ENCODE peak calls at places on chromosomes 3 and 15, in eight cellular contexts. H, D, P, F, Y, B, C and S are unnamed samples.
A peak's percentile ranks its signal among the peaks of the same experiment; 100 is the strongest.

GRCh38 chr3:124351430-124352142 is 359.7 kb upstream of the ROPN1 start:
- DNase-seq in D (peak; percentile 50), F (peak; percentile 39), B (peak; percentile 66), Y (peak; percentile 40), H (peak; percentile 31), C (peak; percentile 69), P (peak; percentile 69), S (peak; percentile 64)

GRCh38 chr3:50345586-50345985 is at the start of gene ZMYND10:
- DNase-seq in B (peak; percentile 37), Y (no peak), P (peak; percentile 45), D (peak; percentile 54), C (peak; percentile 68), F (no peak), H (no peak), S (peak; percentile 69)

GRCh38 chr3:72487078-72487765 is 361.0 kb downstream of the SHQ1 start:
- DNase-seq in D (peak; percentile 74), P (peak; percentile 82), Y (peak; percentile 55), F (peak; percentile 58), B (peak; percentile 44), H (peak; percentile 19), C (no peak), S (peak; percentile 74)

GRCh38 chr15:100766225-100767001 is 113.2 kb upstream of the ALDH1A3 start:
- DNase-seq in B (no peak), P (no peak), D (no peak), C (no peak), H (no peak), F (no peak), Y (no peak), S (no peak)

GRCh38 chr3:56962200-56962599 is 98.3 kb upstream of the SPATA12 start:
- DNase-seq in H (no peak), Y (no peak), B (no peak), F (peak; percentile 17), P (no peak), C (no peak), D (no peak), S (no peak)

GRCh38 chr3:48952510-48953118 is 34.0 kb downstream of the ARIH2 start:
- DNase-seq in Y (no peak), F (peak; percentile 11), D (peak; percentile 62), C (peak; percentile 57), B (peak; percentile 31), P (no peak), H (peak; percentile 41), S (peak; percentile 54)

GRCh38 chr3:101117473-101117872 is 124.3 kb upstream of the ABI3BP start:
- DNase-seq in H (no peak), P (no peak), B (no peak), D (no peak), C (no peak), Y (no peak), F (no peak), S (no peak)

GRCh38 chr3:109440353-109440752 is 103.0 kb upstream of the DPPA4 start:
- DNase-seq in B (no peak), P (no peak), C (no peak), F (no peak), Y (no peak), D (no peak), H (no peak), S (no peak)

GRCh38 chr15:48861813-48862431 is 16.0 kb upstream of the EID1 start:
- DNase-seq in B (peak; percentile 66), P (peak; percentile 76), Y (peak; percentile 62), C (peak; percentile 70), D (peak; percentile 17), F (peak; percentile 35), H (peak; percentile 58), S (peak; percentile 72)

GRCh38 chr15:94070341-94071275 is 160.8 kb upstream of the MCTP2 start:
- DNase-seq in B (peak; percentile 48), Y (no peak), C (no peak), D (peak; percentile 3), P (peak; percentile 41), H (no peak), F (no peak), S (no peak)

GRCh38 chr15:71334434-71334833 is 219.2 kb downstream of the THSD4 start:
- DNase-seq in D (no peak), H (no peak), Y (no peak), P (no peak), C (no peak), F (no peak), B (no peak), S (no peak)

GRCh38 chr3:100609963-100610362 is 562 bp downstream of the ADGRG7 start:
- DNase-seq in C (no peak), P (no peak), F (no peak), D (no peak), H (no peak), Y (no peak), B (no peak), S (no peak)

GRCh38 chr3:65439641-65440040 is 599.1 kb downstream of the MAGI1 start:
- DNase-seq in C (peak; percentile 75), F (peak; percentile 26), Y (peak; percentile 27), P (peak; percentile 34), B (peak; percentile 46), H (peak; percentile 6), D (peak; percentile 45), S (peak; percentile 66)

GRCh38 chr3:170751083-170751893 is 118.7 kb downstream of the RPL22L1 start:
- DNase-seq in Y (peak; percentile 68), C (no peak), B (peak; percentile 87), P (peak; percentile 84), D (peak; percentile 63), F (peak; percentile 92), H (peak; percentile 44), S (peak; percentile 93)

GRCh38 chr3:177282028-177282655 is 84.9 kb upstream of the TBL1XR1 start:
- DNase-seq in D (no peak), C (no peak), F (no peak), B (no peak), P (no peak), H (no peak), Y (no peak), S (no peak)

GRCh38 chr15:100919481-100920405 is 586 bp downstream of the LRRK1 start:
- DNase-seq in H (no peak), F (peak; percentile 32), Y (no peak), C (peak; percentile 23), B (no peak), P (no peak), D (peak; percentile 28), S (peak; percentile 45)

GRCh38 chr3:35864871-35865270 is 225.5 kb downstream of the ARPP21 start:
- DNase-seq in H (no peak), Y (no peak), P (no peak), B (no peak), F (no peak), C (no peak), D (no peak), S (no peak)

DNA sequence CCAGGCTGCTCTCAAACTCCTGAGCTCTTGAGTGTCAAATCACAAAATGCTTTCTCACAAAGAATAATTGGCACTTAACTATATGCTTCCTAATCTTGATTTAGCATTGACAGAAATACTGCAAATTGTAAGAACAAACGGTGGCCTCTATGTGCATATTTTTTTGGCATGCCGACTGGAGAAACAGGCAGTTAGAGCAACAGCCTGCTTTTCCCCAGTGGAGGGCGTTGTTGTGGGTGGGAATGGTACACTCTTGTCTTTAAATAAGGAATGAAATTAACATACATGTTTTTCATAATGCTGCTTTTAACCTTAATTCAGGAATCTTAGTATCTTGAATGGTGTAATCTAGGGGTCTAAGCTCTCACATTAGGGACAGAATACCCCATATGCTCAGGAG is 31.1 kb upstream of the SV2B start:
- DNase-seq in F (no peak), B (no peak), P (no peak), C (no peak), Y (no peak), H (no peak), D (no peak), S (no peak)
- TF ChIP-seq CTCF in F (peak; percentile 17), B (no peak), P (no peak), C (no peak), Y (no peak), H (peak; percentile 27), D (no peak), S (no peak)

GRCh38 chr3:69385723-69386483 is at the start of gene FRMD4B:
- DNase-seq in H (no peak), Y (no peak), P (no peak), B (no peak), D (peak; percentile 74), F (peak; percentile 28), C (peak; percentile 68), S (peak; percentile 66)
- TF ChIP-seq CTCF in H (no peak), Y (peak; percentile 51), P (no peak), B (peak; percentile 51), D (no peak), F (peak; percentile 44), C (peak; percentile 26), S (peak; percentile 33)

GRCh38 chr3:53844262-53845102 is 1.7 kb downstream of the CHDH start:
- DNase-seq in F (no peak), P (no peak), C (no peak), D (peak; percentile 32), B (no peak), H (no peak), Y (no peak), S (no peak)

GRCh38 chr3:53845103-53845880 is 927 bp downstream of the CHDH start:
- DNase-seq in D (peak; percentile 81), P (no peak), Y (no peak), B (peak; percentile 16), H (peak; percentile 49), F (peak; percentile 13), C (peak; percentile 89), S (peak; percentile 47)

GRCh38 chr3:53841296-53841695 is 4.9 kb downstream of the CHDH start:
- DNase-seq in P (no peak), B (no peak), C (no peak), H (no peak), D (peak; percentile 61), F (no peak), Y (no peak), S (no peak)

GRCh38 chr3:53843195-53844177 is 2.7 kb downstream of the CHDH start:
- DNase-seq in H (no peak), P (no peak), D (peak; percentile 48), F (no peak), C (no peak), B (no peak), Y (no peak), S (no peak)

DNA sequence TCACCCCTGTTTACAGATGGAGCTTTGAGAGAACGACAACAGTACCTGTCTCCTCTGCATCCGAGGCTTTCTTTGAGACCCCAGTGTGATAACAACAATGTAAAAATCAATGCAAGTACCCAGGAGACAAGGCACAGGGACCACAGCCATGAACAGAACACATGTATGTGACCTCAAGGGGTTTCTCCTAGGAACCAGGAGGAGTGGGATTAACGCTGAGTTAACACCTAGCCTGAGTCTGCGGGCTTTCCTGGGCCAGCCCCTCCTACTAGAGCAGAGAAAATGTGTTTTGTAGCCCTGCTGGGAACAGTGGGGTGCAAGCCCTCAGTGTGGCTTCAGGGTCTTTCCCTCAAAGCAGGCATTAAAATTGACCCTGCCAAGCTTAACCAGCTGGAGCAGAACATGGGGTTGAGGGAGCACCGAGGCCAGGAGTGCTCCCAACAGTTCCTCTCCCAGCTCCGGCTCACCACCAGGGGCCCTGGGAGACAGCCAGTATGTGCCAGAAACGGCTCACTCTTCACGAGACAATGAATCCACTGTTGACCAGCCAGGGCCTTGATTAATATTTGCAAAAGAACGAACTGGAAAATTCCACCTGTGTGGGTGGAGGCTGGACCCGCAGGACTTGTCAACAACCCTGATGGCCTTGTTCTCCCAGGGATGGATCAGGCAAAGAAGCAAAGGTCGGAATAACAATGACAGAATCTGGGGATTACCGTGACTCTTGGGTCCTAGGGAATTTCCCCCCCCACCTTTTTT is 3.6 kb downstream of the CHDH start:
- DNase-seq in H (peak; percentile 57), C (peak; percentile 27), P (no peak), D (peak; percentile 96), B (peak; percentile 10), Y (no peak), F (no peak), S (peak; percentile 7)
- TF ChIP-seq CTCF in H (peak; percentile 57), C (peak; percentile 28), P (no peak), D (peak; percentile 47), B (no peak), Y (peak; percentile 12), F (no peak), S (no peak)

GRCh38 chr3:58946875-58947274 is 103.0 kb downstream of the CFAP20DC start:
- DNase-seq in D (no peak), Y (no peak), P (no peak), F (no peak), H (no peak), B (no peak), C (no peak), S (no peak)
- TF ChIP-seq CTCF in D (no peak), Y (no peak), P (no peak), F (no peak), H (no peak), B (no peak), C (no peak), S (no peak)